ENCODE peak calls at places on chromosomes 16 and 17, in five cellular contexts. One of them, this sample, is unnamed.

GRCh38 chr16:57000271-57001025 is 11.1 kb downstream of the NLRC5 start:
- DNase-seq in fibroblast of pulmonary artery: peak; percentile 92
- DNase-seq in choroid plexus epithelial cell: peak; percentile 62
- DNase-seq in dorsolateral prefrontal cortex: no peak
- DNase-seq in astrocyte of the spinal cord: peak; percentile 94
- DNase-seq in this sample: peak; percentile 72

GRCh38 chr17:77471984-77472836 is 331.4 kb downstream of the SEC14L1 start:
- DNase-seq in fibroblast of pulmonary artery: peak; percentile 93
- DNase-seq in choroid plexus epithelial cell: peak; percentile 95
- DNase-seq in dorsolateral prefrontal cortex: no peak
- DNase-seq in astrocyte of the spinal cord: peak; percentile 90
- DNase-seq in this sample: no peak

GRCh38 chr17:45032150-45032493 is 19.3 kb downstream of the DCAKD start:
- DNase-seq in fibroblast of pulmonary artery: no peak
- DNase-seq in choroid plexus epithelial cell: no peak
- DNase-seq in dorsolateral prefrontal cortex: no peak
- DNase-seq in astrocyte of the spinal cord: no peak
- DNase-seq in this sample: no peak

GRCh38 chr17:7834554-7834890 is 505 bp downstream of the KDM6B start:
- DNase-seq in fibroblast of pulmonary artery: no peak
- DNase-seq in choroid plexus epithelial cell: peak; percentile 33
- DNase-seq in dorsolateral prefrontal cortex: no peak
- DNase-seq in astrocyte of the spinal cord: peak; percentile 26
- DNase-seq in this sample: no peak

GRCh38 chr16:47565454-47565853 is 104.3 kb downstream of the PHKB start:
- DNase-seq in fibroblast of pulmonary artery: peak; percentile 82
- DNase-seq in choroid plexus epithelial cell: peak; percentile 70
- DNase-seq in dorsolateral prefrontal cortex: no peak
- DNase-seq in astrocyte of the spinal cord: peak; percentile 52
- DNase-seq in this sample: no peak

GRCh38 chr16:71537643-71538042 is 11.4 kb downstream of the CHST4 start:
- DNase-seq in fibroblast of pulmonary artery: peak; percentile 56
- DNase-seq in choroid plexus epithelial cell: peak; percentile 77
- DNase-seq in dorsolateral prefrontal cortex: peak; percentile 35
- DNase-seq in astrocyte of the spinal cord: peak; percentile 25
- DNase-seq in this sample: peak; percentile 72

GRCh38 chr16:53756329-53756996 is 52.5 kb downstream of the FTO start:
- DNase-seq in fibroblast of pulmonary artery: no peak
- DNase-seq in choroid plexus epithelial cell: peak; percentile 46
- DNase-seq in dorsolateral prefrontal cortex: no peak
- DNase-seq in astrocyte of the spinal cord: no peak
- DNase-seq in this sample: no peak

GRCh38 chr17:79619196-79619595 is 8.3 kb upstream of the RBFOX3 start:
- DNase-seq in fibroblast of pulmonary artery: no peak
- DNase-seq in choroid plexus epithelial cell: no peak
- DNase-seq in dorsolateral prefrontal cortex: peak; percentile 8
- DNase-seq in astrocyte of the spinal cord: no peak
- DNase-seq in this sample: no peak

GRCh38 chr17:18959071-18959844 is 7.3 kb downstream of the SLC5A10 start:
- DNase-seq in fibroblast of pulmonary artery: no peak
- DNase-seq in choroid plexus epithelial cell: peak; percentile 52
- DNase-seq in dorsolateral prefrontal cortex: no peak
- DNase-seq in astrocyte of the spinal cord: peak; percentile 26
- DNase-seq in this sample: no peak

GRCh38 chr17:76446449-76447231 is 6.3 kb downstream of the UBE2O start:
- DNase-seq in fibroblast of pulmonary artery: peak; percentile 83
- DNase-seq in choroid plexus epithelial cell: peak; percentile 92
- DNase-seq in dorsolateral prefrontal cortex: no peak
- DNase-seq in astrocyte of the spinal cord: peak; percentile 78
- DNase-seq in this sample: no peak

GRCh38 chr16:67170948-67171649 is 761 bp downstream of the NOL3 start:
- DNase-seq in fibroblast of pulmonary artery: no peak
- DNase-seq in choroid plexus epithelial cell: no peak
- DNase-seq in dorsolateral prefrontal cortex: no peak
- DNase-seq in astrocyte of the spinal cord: no peak
- DNase-seq in this sample: peak; percentile 42

GRCh38 chr17:74096456-74096855 is 107.0 kb upstream of the RPL38 start:
- DNase-seq in fibroblast of pulmonary artery: no peak
- DNase-seq in choroid plexus epithelial cell: no peak
- DNase-seq in dorsolateral prefrontal cortex: no peak
- DNase-seq in astrocyte of the spinal cord: no peak
- DNase-seq in this sample: no peak

GRCh38 chr17:2602597-2603017 is 9.2 kb downstream of the PAFAH1B1 start:
- DNase-seq in fibroblast of pulmonary artery: no peak
- DNase-seq in choroid plexus epithelial cell: no peak
- DNase-seq in dorsolateral prefrontal cortex: no peak
- DNase-seq in astrocyte of the spinal cord: peak; percentile 40
- DNase-seq in this sample: no peak

GRCh38 chr17:62653831-62654829 is 26.7 kb downstream of the MRC2 start:
- DNase-seq in fibroblast of pulmonary artery: peak; percentile 58
- DNase-seq in choroid plexus epithelial cell: peak; percentile 61
- DNase-seq in dorsolateral prefrontal cortex: no peak
- DNase-seq in astrocyte of the spinal cord: peak; percentile 48
- DNase-seq in this sample: peak; percentile 46

GRCh38 chr17:39730095-39730921 is at the start of gene MIEN1:
- DNase-seq in fibroblast of pulmonary artery: peak; percentile 83
- DNase-seq in choroid plexus epithelial cell: peak; percentile 82
- DNase-seq in dorsolateral prefrontal cortex: peak; percentile 88
- DNase-seq in astrocyte of the spinal cord: peak; percentile 77
- DNase-seq in this sample: peak; percentile 99

GRCh38 chr16:3143598-3144330 is 8.9 kb downstream of the ZNF213 start:
- DNase-seq in fibroblast of pulmonary artery: no peak
- DNase-seq in choroid plexus epithelial cell: no peak
- DNase-seq in dorsolateral prefrontal cortex: no peak
- DNase-seq in astrocyte of the spinal cord: no peak
- DNase-seq in this sample: no peak

GRCh38 chr17:13420294-13421277 is 181.1 kb downstream of the HS3ST3A1 start:
- DNase-seq in fibroblast of pulmonary artery: peak; percentile 90
- DNase-seq in choroid plexus epithelial cell: peak; percentile 91
- DNase-seq in dorsolateral prefrontal cortex: no peak
- DNase-seq in astrocyte of the spinal cord: peak; percentile 72
- DNase-seq in this sample: no peak

GRCh38 chr17:32551186-32551955 is 64.6 kb downstream of the CDK5R1 start:
- DNase-seq in fibroblast of pulmonary artery: peak; percentile 35
- DNase-seq in choroid plexus epithelial cell: peak; percentile 64
- DNase-seq in dorsolateral prefrontal cortex: no peak
- DNase-seq in astrocyte of the spinal cord: peak; percentile 78
- DNase-seq in this sample: peak; percentile 70

GRCh38 chr17:27607692-27608091 is 23.3 kb upstream of the LGALS9 start:
- DNase-seq in fibroblast of pulmonary artery: no peak
- DNase-seq in choroid plexus epithelial cell: no peak
- DNase-seq in dorsolateral prefrontal cortex: no peak
- DNase-seq in astrocyte of the spinal cord: no peak
- DNase-seq in this sample: no peak

GRCh38 chr17:66952681-66953638 is 11.5 kb upstream of the CACNG4 start:
- DNase-seq in fibroblast of pulmonary artery: no peak
- DNase-seq in choroid plexus epithelial cell: no peak
- DNase-seq in dorsolateral prefrontal cortex: no peak
- DNase-seq in astrocyte of the spinal cord: no peak
- DNase-seq in this sample: no peak
- TF ChIP-seq CTCF in fibroblast of pulmonary artery: no peak
- TF ChIP-seq CTCF in choroid plexus epithelial cell: no peak
- TF ChIP-seq CTCF in dorsolateral prefrontal cortex: no peak
- TF ChIP-seq CTCF in astrocyte of the spinal cord: no peak
- TF ChIP-seq CTCF in this sample: no peak

GRCh38 chr16:19898924-19899604 is 14.4 kb upstream of the GPRC5B start:
- DNase-seq in fibroblast of pulmonary artery: peak; percentile 62
- DNase-seq in choroid plexus epithelial cell: peak; percentile 80
- DNase-seq in dorsolateral prefrontal cortex: no peak
- DNase-seq in astrocyte of the spinal cord: peak; percentile 47
- DNase-seq in this sample: peak; percentile 70

GRCh38 chr16:19901164-19901563 is 16.5 kb upstream of the GPRC5B start:
- DNase-seq in fibroblast of pulmonary artery: no peak
- DNase-seq in choroid plexus epithelial cell: no peak
- DNase-seq in dorsolateral prefrontal cortex: no peak
- DNase-seq in astrocyte of the spinal cord: no peak
- DNase-seq in this sample: no peak

GRCh38 chr16:19898166-19898565 is 13.5 kb upstream of the GPRC5B start:
- DNase-seq in fibroblast of pulmonary artery: no peak
- DNase-seq in choroid plexus epithelial cell: no peak
- DNase-seq in dorsolateral prefrontal cortex: no peak
- DNase-seq in astrocyte of the spinal cord: no peak
- DNase-seq in this sample: no peak

GRCh38 chr16:19899605-19899955 is 14.9 kb upstream of the GPRC5B start:
- DNase-seq in fibroblast of pulmonary artery: no peak
- DNase-seq in choroid plexus epithelial cell: no peak
- DNase-seq in dorsolateral prefrontal cortex: no peak
- DNase-seq in astrocyte of the spinal cord: no peak
- DNase-seq in this sample: no peak

DNA sequence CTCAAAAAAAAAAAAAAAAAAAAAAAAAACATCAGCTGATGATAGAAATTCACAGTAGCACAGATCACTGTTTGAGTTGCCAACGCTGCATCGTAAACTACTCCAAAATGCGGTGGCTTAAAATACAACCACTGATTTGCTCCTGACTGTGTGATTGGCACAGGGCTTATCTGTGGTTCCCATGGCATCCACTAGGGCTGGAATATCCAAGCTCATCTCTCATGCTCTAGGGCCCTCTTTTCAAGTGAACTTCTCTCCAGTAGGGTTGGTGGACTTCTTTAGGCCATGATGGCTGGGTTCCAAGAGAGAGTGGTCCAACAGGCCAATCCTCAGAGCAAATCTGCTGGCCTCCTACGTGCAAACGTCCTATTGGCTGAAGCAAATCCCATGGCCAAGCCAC is 15.9 kb upstream of the GPRC5B start:
- DNase-seq in fibroblast of pulmonary artery: no peak
- DNase-seq in choroid plexus epithelial cell: no peak
- DNase-seq in dorsolateral prefrontal cortex: no peak
- DNase-seq in astrocyte of the spinal cord: no peak
- DNase-seq in this sample: no peak
- TF ChIP-seq CTCF in fibroblast of pulmonary artery: no peak
- TF ChIP-seq CTCF in choroid plexus epithelial cell: no peak
- TF ChIP-seq CTCF in dorsolateral prefrontal cortex: no peak
- TF ChIP-seq CTCF in astrocyte of the spinal cord: peak; percentile 2
- TF ChIP-seq CTCF in this sample: no peak

GRCh38 chr17:38657824-38658740 is 16.7 kb downstream of the EPOP start:
- DNase-seq in fibroblast of pulmonary artery: no peak
- DNase-seq in choroid plexus epithelial cell: no peak
- DNase-seq in dorsolateral prefrontal cortex: no peak
- DNase-seq in astrocyte of the spinal cord: no peak
- DNase-seq in this sample: peak; percentile 29
- TF ChIP-seq CTCF in fibroblast of pulmonary artery: no peak
- TF ChIP-seq CTCF in choroid plexus epithelial cell: no peak
- TF ChIP-seq CTCF in dorsolateral prefrontal cortex: no peak
- TF ChIP-seq CTCF in astrocyte of the spinal cord: no peak
- TF ChIP-seq CTCF in this sample: no peak

DNA sequence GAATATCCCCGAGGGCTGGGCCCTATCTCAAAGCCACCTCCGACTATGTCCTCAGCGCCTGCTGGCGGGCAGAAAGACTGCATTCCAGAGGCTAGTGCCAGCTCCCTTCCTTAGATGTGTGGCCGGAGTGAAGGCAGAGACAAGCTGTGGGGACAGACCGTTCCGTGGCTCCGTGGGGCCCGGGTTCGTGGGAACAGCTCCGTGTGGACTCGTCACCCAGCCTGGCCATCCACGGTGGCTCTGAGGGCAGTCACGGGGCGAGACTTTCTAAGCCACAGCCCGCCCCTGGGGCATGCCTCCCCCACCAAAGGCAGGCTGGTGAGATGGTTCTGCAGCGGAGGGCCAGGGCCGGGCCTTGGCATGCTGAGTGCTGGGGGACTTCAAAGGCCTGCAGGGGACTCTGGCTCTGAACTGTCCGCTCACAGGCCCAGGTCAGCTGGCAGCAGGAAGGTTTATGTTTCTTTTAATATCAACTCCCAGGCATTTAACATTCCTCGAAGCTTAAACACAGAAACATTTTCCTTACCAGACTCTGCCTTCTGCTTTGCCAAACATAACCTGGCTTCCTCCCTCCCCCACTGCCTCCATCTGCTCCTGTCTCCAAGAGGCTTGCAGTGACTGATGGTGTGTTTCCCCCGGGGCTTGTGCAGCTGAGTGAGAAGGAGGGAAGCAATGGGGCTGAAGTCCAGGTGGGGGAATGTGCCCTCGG is 50.4 kb downstream of the TIMM22 start:
- DNase-seq in fibroblast of pulmonary artery: peak; percentile 20
- DNase-seq in choroid plexus epithelial cell: peak; percentile 24
- DNase-seq in dorsolateral prefrontal cortex: no peak
- DNase-seq in astrocyte of the spinal cord: peak; percentile 52
- DNase-seq in this sample: no peak
- TF ChIP-seq CTCF in fibroblast of pulmonary artery: no peak
- TF ChIP-seq CTCF in choroid plexus epithelial cell: no peak
- TF ChIP-seq CTCF in dorsolateral prefrontal cortex: no peak
- TF ChIP-seq CTCF in astrocyte of the spinal cord: no peak
- TF ChIP-seq CTCF in this sample: no peak

This sample was measured in GM13976.